ENCODE peak calls at places on chromosomes 7 and 10, in five cellular contexts. One of them, this sample, is unnamed.

GRCh38 chr10:99435986-99436633 is 5.7 kb upstream of the GOT1 start:
- DNase-seq in left ventricle myocardium inferior: no peak
- DNase-seq in astrocyte of the cerebellum: peak; percentile 31
- DNase-seq in fibroblast of pulmonary artery: peak; percentile 69
- DNase-seq in PC-9: peak; percentile 40
- DNase-seq in this sample: peak; percentile 58

GRCh38 chr10:5531558-5532230 is 6.9 kb downstream of the CALML3 start:
- DNase-seq in left ventricle myocardium inferior: no peak
- DNase-seq in astrocyte of the cerebellum: no peak
- DNase-seq in fibroblast of pulmonary artery: no peak
- DNase-seq in PC-9: no peak
- DNase-seq in this sample: no peak

GRCh38 chr7:156308976-156309620 is 331.5 kb upstream of the RNF32 start:
- DNase-seq in left ventricle myocardium inferior: no peak
- DNase-seq in astrocyte of the cerebellum: no peak
- DNase-seq in fibroblast of pulmonary artery: no peak
- DNase-seq in PC-9: no peak
- DNase-seq in this sample: no peak

GRCh38 chr7:158858592-158859503 is 2.5 kb downstream of the DYNC2I1 start:
- DNase-seq in left ventricle myocardium inferior: no peak
- DNase-seq in astrocyte of the cerebellum: no peak
- DNase-seq in fibroblast of pulmonary artery: peak; percentile 7
- DNase-seq in PC-9: no peak
- DNase-seq in this sample: no peak

GRCh38 chr7:45543470-45543869 is 30.7 kb upstream of the ADCY1 start:
- DNase-seq in left ventricle myocardium inferior: no peak
- DNase-seq in astrocyte of the cerebellum: no peak
- DNase-seq in fibroblast of pulmonary artery: no peak
- DNase-seq in PC-9: no peak
- DNase-seq in this sample: no peak

GRCh38 chr7:32088336-32088975 is 18.2 kb upstream of the PDE1C start:
- DNase-seq in left ventricle myocardium inferior: no peak
- DNase-seq in astrocyte of the cerebellum: no peak
- DNase-seq in fibroblast of pulmonary artery: no peak
- DNase-seq in PC-9: no peak
- DNase-seq in this sample: no peak

GRCh38 chr7:80749270-80749669 is 110.8 kb downstream of the CD36 start:
- DNase-seq in left ventricle myocardium inferior: no peak
- DNase-seq in astrocyte of the cerebellum: peak; percentile 34
- DNase-seq in fibroblast of pulmonary artery: no peak
- DNase-seq in PC-9: no peak
- DNase-seq in this sample: peak; percentile 27

GRCh38 chr7:99005776-99006175 is 127.4 kb downstream of the TRRAP start:
- DNase-seq in left ventricle myocardium inferior: no peak
- DNase-seq in astrocyte of the cerebellum: no peak
- DNase-seq in fibroblast of pulmonary artery: no peak
- DNase-seq in PC-9: no peak
- DNase-seq in this sample: no peak

GRCh38 chr7:153642989-153643388 is 409.2 kb upstream of the DPP6 start:
- DNase-seq in left ventricle myocardium inferior: no peak
- DNase-seq in astrocyte of the cerebellum: no peak
- DNase-seq in fibroblast of pulmonary artery: no peak
- DNase-seq in PC-9: no peak
- DNase-seq in this sample: no peak

GRCh38 chr7:123096434-123096833 is 100.9 kb upstream of the TAS2R16 start:
- DNase-seq in left ventricle myocardium inferior: no peak
- DNase-seq in astrocyte of the cerebellum: no peak
- DNase-seq in fibroblast of pulmonary artery: no peak
- DNase-seq in PC-9: no peak
- DNase-seq in this sample: no peak

GRCh38 chr7:102468416-102469350 is 3.9 kb downstream of the LRWD1 start:
- DNase-seq in left ventricle myocardium inferior: no peak
- DNase-seq in astrocyte of the cerebellum: no peak
- DNase-seq in fibroblast of pulmonary artery: no peak
- DNase-seq in PC-9: no peak
- DNase-seq in this sample: no peak

GRCh38 chr10:118971876-118972275 is 57.6 kb upstream of the NANOS1 start:
- DNase-seq in left ventricle myocardium inferior: no peak
- DNase-seq in astrocyte of the cerebellum: no peak
- DNase-seq in fibroblast of pulmonary artery: no peak
- DNase-seq in PC-9: no peak
- DNase-seq in this sample: no peak

GRCh38 chr10:118969014-118969413 is 60.5 kb upstream of the NANOS1 start:
- DNase-seq in left ventricle myocardium inferior: no peak
- DNase-seq in astrocyte of the cerebellum: no peak
- DNase-seq in fibroblast of pulmonary artery: no peak
- DNase-seq in PC-9: no peak
- DNase-seq in this sample: no peak

GRCh38 chr10:118973744-118974143 is 55.8 kb upstream of the NANOS1 start:
- DNase-seq in left ventricle myocardium inferior: no peak
- DNase-seq in astrocyte of the cerebellum: no peak
- DNase-seq in fibroblast of pulmonary artery: no peak
- DNase-seq in PC-9: no peak
- DNase-seq in this sample: no peak

GRCh38 chr10:118970770-118971169 is 58.7 kb upstream of the NANOS1 start:
- DNase-seq in left ventricle myocardium inferior: no peak
- DNase-seq in astrocyte of the cerebellum: no peak
- DNase-seq in fibroblast of pulmonary artery: no peak
- DNase-seq in PC-9: no peak
- DNase-seq in this sample: no peak

DNA sequence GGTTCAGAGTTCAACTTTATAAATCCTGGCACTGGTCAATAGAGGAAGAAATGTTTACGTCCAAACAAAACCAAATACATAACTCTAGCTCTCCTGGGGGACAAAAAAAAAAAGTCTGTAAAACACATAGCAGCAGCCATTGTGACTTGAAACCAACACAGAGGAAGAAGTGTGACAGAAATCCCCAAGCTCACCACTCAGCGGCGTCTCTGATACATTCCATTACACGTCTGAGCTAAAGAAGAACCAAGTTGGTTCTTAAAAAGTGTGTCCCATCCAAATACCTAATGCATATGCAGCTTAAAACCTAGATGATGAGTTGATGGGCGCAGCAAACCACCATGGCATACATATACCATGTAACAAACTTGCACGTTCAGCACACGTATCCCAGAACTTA is 58.3 kb upstream of the NANOS1 start:
- DNase-seq in left ventricle myocardium inferior: no peak
- DNase-seq in astrocyte of the cerebellum: no peak
- DNase-seq in fibroblast of pulmonary artery: no peak
- DNase-seq in PC-9: no peak
- DNase-seq in this sample: no peak
- TF ChIP-seq CTCF in left ventricle myocardium inferior: peak; percentile 40
- TF ChIP-seq CTCF in astrocyte of the cerebellum: no peak
- TF ChIP-seq CTCF in fibroblast of pulmonary artery: no peak
- TF ChIP-seq CTCF in PC-9: no peak
- TF ChIP-seq CTCF in this sample: no peak

GRCh38 chr7:94223375-94224084 is 171.2 kb upstream of the COL1A2 start:
- DNase-seq in left ventricle myocardium inferior: no peak
- DNase-seq in astrocyte of the cerebellum: peak; percentile 68
- DNase-seq in fibroblast of pulmonary artery: peak; percentile 75
- DNase-seq in PC-9: no peak
- DNase-seq in this sample: peak; percentile 50
- H3K4me3 ChIP-seq in left ventricle myocardium inferior: no peak overlapping the region
- H3K4me3 ChIP-seq in astrocyte of the cerebellum: peak overlapping the region; percentile 3
- H3K4me3 ChIP-seq in fibroblast of pulmonary artery: no peak overlapping the region
- H3K4me3 ChIP-seq in PC-9: no peak overlapping the region
- H3K4me3 ChIP-seq in this sample: no peak overlapping the region

GRCh38 chr7:38541440-38541839 is 89.7 kb downstream of the AMPH start:
- DNase-seq in left ventricle myocardium inferior: no peak
- DNase-seq in astrocyte of the cerebellum: no peak
- DNase-seq in fibroblast of pulmonary artery: no peak
- DNase-seq in PC-9: no peak
- DNase-seq in this sample: no peak

GRCh38 chr7:38542156-38542555 is 89.0 kb downstream of the AMPH start:
- DNase-seq in left ventricle myocardium inferior: no peak
- DNase-seq in astrocyte of the cerebellum: no peak
- DNase-seq in fibroblast of pulmonary artery: no peak
- DNase-seq in PC-9: no peak
- DNase-seq in this sample: peak; percentile 74

GRCh38 chr7:38535013-38535412 is 96.2 kb downstream of the AMPH start:
- DNase-seq in left ventricle myocardium inferior: no peak
- DNase-seq in astrocyte of the cerebellum: no peak
- DNase-seq in fibroblast of pulmonary artery: no peak
- DNase-seq in PC-9: no peak
- DNase-seq in this sample: no peak

DNA sequence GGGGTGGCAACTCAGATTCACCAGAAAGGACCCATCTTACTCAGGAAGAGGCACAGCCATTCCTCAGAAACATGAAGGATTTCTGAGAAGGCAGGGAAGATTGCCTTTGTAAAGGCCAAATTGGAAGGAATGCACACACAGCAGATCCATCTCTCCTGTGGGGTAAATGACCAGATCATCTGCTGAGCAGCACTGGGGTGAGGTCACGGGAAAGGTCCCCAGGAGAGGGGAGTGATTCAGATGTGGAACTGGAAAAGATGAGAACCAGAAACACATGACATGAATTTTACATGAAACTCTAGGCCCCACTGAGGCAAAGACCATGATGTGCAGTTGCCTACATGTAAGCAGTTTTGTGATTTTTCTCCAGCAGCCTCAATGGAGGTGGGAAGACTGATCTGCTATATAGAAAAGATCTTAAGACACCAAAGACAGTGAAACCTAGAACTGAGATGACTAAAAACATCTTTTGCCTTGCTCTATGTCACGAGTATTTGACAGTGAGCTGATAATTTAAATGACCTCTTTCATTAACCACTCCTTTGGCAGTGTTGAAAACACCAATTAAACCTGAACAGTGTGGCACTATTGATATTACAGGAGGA is 91.6 kb downstream of the AMPH start:
- DNase-seq in left ventricle myocardium inferior: no peak
- DNase-seq in astrocyte of the cerebellum: no peak
- DNase-seq in fibroblast of pulmonary artery: no peak
- DNase-seq in PC-9: no peak
- DNase-seq in this sample: no peak
- TF ChIP-seq CTCF in left ventricle myocardium inferior: no peak
- TF ChIP-seq CTCF in astrocyte of the cerebellum: no peak
- TF ChIP-seq CTCF in fibroblast of pulmonary artery: no peak
- TF ChIP-seq CTCF in PC-9: no peak
- TF ChIP-seq CTCF in this sample: no peak

DNA sequence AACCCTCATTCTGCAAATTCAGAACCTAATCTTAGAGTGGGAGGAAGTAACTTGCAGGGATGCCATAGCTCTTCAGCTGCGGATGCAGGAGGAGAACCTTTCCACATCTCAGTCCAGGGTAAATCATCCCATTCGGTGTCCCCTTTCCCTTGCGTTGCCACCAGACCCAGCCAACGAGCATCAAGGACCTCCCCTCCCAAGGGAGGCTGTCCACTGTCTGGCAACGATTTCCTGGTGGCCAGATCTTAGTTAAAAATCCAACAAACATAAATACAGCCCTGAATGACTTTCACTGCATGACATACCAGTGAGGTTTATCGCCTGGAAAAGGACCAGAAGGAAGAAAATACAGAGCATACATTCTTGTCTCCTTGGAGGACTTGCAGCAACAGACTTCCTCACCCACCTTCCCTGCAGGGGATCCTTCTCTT is 206.8 kb downstream of the TNS3 start:
- DNase-seq in left ventricle myocardium inferior: no peak
- DNase-seq in astrocyte of the cerebellum: peak; percentile 72
- DNase-seq in fibroblast of pulmonary artery: peak; percentile 23
- DNase-seq in PC-9: no peak
- DNase-seq in this sample: peak; percentile 79
- H3K4me3 ChIP-seq in left ventricle myocardium inferior: no peak overlapping the region
- H3K4me3 ChIP-seq in astrocyte of the cerebellum: no peak overlapping the region
- H3K4me3 ChIP-seq in fibroblast of pulmonary artery: no peak overlapping the region
- H3K4me3 ChIP-seq in PC-9: no peak overlapping the region
- H3K4me3 ChIP-seq in this sample: no peak overlapping the region

GRCh38 chr10:69382382-69383117 is 34.2 kb downstream of the TACR2 start:
- DNase-seq in left ventricle myocardium inferior: no peak
- DNase-seq in astrocyte of the cerebellum: peak; percentile 59
- DNase-seq in fibroblast of pulmonary artery: peak; percentile 89
- DNase-seq in PC-9: peak; percentile 72
- DNase-seq in this sample: peak; percentile 85

GRCh38 chr10:69384320-69384719 is 32.4 kb downstream of the TACR2 start:
- DNase-seq in left ventricle myocardium inferior: no peak
- DNase-seq in astrocyte of the cerebellum: no peak
- DNase-seq in fibroblast of pulmonary artery: no peak
- DNase-seq in PC-9: no peak
- DNase-seq in this sample: no peak

GRCh38 chr10:69385454-69386350 is 31.0 kb downstream of the TACR2 start:
- DNase-seq in left ventricle myocardium inferior: no peak
- DNase-seq in astrocyte of the cerebellum: no peak
- DNase-seq in fibroblast of pulmonary artery: no peak
- DNase-seq in PC-9: peak; percentile 97
- DNase-seq in this sample: no peak

GRCh38 chr10:69379800-69380199 is 36.9 kb downstream of the TACR2 start:
- DNase-seq in left ventricle myocardium inferior: no peak
- DNase-seq in astrocyte of the cerebellum: no peak
- DNase-seq in fibroblast of pulmonary artery: no peak
- DNase-seq in PC-9: no peak
- DNase-seq in this sample: no peak

DNA sequence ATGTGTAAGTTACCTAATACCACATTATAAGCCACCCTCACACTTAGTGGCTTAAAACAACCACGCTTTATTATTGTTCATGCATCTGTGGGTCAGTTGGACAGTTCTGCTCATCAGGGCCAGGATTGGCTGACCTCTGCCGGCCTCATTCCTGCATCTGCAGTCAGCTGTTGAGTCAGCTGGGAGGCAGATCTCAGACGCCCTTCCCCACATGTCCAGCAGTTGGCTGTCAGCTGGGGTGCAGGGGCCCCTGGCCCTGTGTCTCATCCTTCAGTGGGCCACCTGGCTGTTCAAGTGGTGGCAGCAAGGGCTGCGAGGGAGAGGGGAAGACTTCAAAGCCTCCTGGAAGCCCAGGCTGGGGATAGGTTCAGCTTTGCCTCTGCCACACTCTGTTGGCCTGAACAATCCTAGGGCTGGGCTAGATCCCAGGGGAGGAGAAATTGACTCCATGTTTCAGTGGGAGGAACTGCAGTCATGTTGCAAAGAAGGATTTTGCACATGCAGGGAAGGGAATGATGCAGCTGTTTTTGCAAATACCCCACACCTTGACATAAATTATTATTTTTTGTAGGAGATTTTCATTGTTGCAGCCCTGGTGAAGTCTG is 33.1 kb downstream of the TACR2 start:
- DNase-seq in left ventricle myocardium inferior: peak; percentile 46
- DNase-seq in astrocyte of the cerebellum: no peak
- DNase-seq in fibroblast of pulmonary artery: peak; percentile 59
- DNase-seq in PC-9: no peak
- DNase-seq in this sample: peak; percentile 74
- TF ChIP-seq CTCF in left ventricle myocardium inferior: peak; percentile 42
- TF ChIP-seq CTCF in astrocyte of the cerebellum: no peak
- TF ChIP-seq CTCF in fibroblast of pulmonary artery: peak; percentile 24
- TF ChIP-seq CTCF in PC-9: no peak
- TF ChIP-seq CTCF in this sample: peak; percentile 44

This sample was measured in AG10803.